ENCODE peak calls at places on chromosomes 11 and 22, in eight cellular contexts. U, Z, X, A, Q, S, I and Y are unnamed samples.
A peak's percentile ranks its signal among the peaks of the same experiment; 100 is the strongest.

GRCh38 chr11:60168306-60168705 is 14.6 kb downstream of the MS4A6A start:
- DNase-seq in Z (no peak), I (no peak), U (no peak), A (no peak), S (no peak), Q (no peak), X (no peak), Y (no peak)

GRCh38 chr22:49129736-49130135 is 697.9 kb downstream of the BRD1 start:
- DNase-seq in U (no peak), Z (no peak), I (no peak), S (no peak), A (no peak), Q (no peak), X (no peak), Y (no peak)

GRCh38 chr11:12235549-12235944 is 125.2 kb downstream of the MICAL2 start:
- DNase-seq in Z (no peak), X (no peak), A (no peak), U (no peak), Q (no peak), S (peak; percentile 43), I (no peak), Y (peak; percentile 60)

GRCh38 chr11:122642472-122642922 is 13.0 kb upstream of the UBASH3B start:
- DNase-seq in A (peak; percentile 65), I (no peak), X (no peak), Z (no peak), S (no peak), Q (no peak), U (peak; percentile 82), Y (no peak)

GRCh38 chr11:10004526-10005113 is 289.4 kb downstream of the SBF2 start:
- DNase-seq in I (no peak), U (no peak), Z (no peak), S (no peak), X (no peak), A (no peak), Q (no peak), Y (no peak)

GRCh38 chr22:27185903-27186302 is 528.5 kb downstream of the MIAT start:
- DNase-seq in A (no peak), I (no peak), U (no peak), S (no peak), Z (peak; percentile 53), X (no peak), Q (no peak), Y (no peak)

GRCh38 chr22:48750826-48751440 is 1076.7 kb downstream of the BRD1 start:
- DNase-seq in I (peak; percentile 3), S (no peak), A (no peak), Q (no peak), X (no peak), U (no peak), Z (peak; percentile 59), Y (no peak)

GRCh38 chr11:121688860-121689614 is 236.3 kb upstream of the SORL1-AS1 start:
- DNase-seq in I (no peak), Q (no peak), U (no peak), S (no peak), X (no peak), A (peak; percentile 79), Z (no peak), Y (no peak)

GRCh38 chr22:46100401-46101105 is 49.8 kb upstream of the PPARA start:
- DNase-seq in Z (no peak), Q (no peak), X (no peak), S (no peak), U (no peak), I (no peak), A (no peak), Y (no peak)

GRCh38 chr11:34358258-34358665 is 452 bp upstream of the ABTB2 start:
- DNase-seq in X (peak; percentile 60), Z (no peak), I (peak; percentile 41), Q (no peak), A (peak; percentile 65), U (peak; percentile 71), S (peak; percentile 74), Y (peak; percentile 86)

GRCh38 chr11:67292671-67293070 is 3.6 kb downstream of the ANKRD13D start:
- DNase-seq in I (no peak), Z (no peak), A (no peak), X (no peak), S (no peak), Q (no peak), U (no peak), Y (no peak)

GRCh38 chr11:16788141-16789060 is 50.0 kb downstream of the C11orf58 start:
- DNase-seq in U (peak; percentile 70), Z (no peak), S (peak; percentile 40), X (no peak), Q (peak; percentile 41), A (peak; percentile 75), I (peak; percentile 67), Y (peak; percentile 65)

GRCh38 chr11:69302447-69302846 is 8.5 kb downstream of the MYEOV start:
- DNase-seq in I (no peak), Z (no peak), Q (no peak), S (no peak), A (no peak), U (no peak), X (no peak), Y (no peak)

GRCh38 chr11:69301491-69302401 is 7.8 kb downstream of the MYEOV start:
- DNase-seq in A (peak; percentile 95), Q (no peak), S (no peak), X (peak; percentile 50), I (no peak), Z (peak; percentile 72), U (peak; percentile 98), Y (peak; percentile 82)

GRCh38 chr11:69300124-69301032 is 6.4 kb downstream of the MYEOV start:
- DNase-seq in Z (peak; percentile 79), U (no peak), A (no peak), Q (no peak), S (no peak), I (no peak), X (no peak), Y (peak; percentile 80)

GRCh38 chr11:69299572-69299971 is 5.6 kb downstream of the MYEOV start:
- DNase-seq in I (no peak), U (no peak), S (no peak), Z (peak; percentile 74), Q (no peak), A (no peak), X (no peak), Y (no peak)

GRCh38 chr11:69301033-69301490 is 7.1 kb downstream of the MYEOV start:
- DNase-seq in X (no peak), I (no peak), Z (no peak), Q (no peak), S (no peak), A (no peak), U (no peak), Y (no peak)
- TF ChIP-seq POLR2A in X (no peak), I (no peak), Z (no peak), Q (no peak), S (no peak), A (no peak), U (no peak), Y (no peak)

GRCh38 chr22:50695421-50696250 is 23.0 kb downstream of the SHANK3 start:
- DNase-seq in I (no peak), A (no peak), Z (peak; percentile 70), S (no peak), X (peak; percentile 75), U (no peak), Q (no peak), Y (no peak)

GRCh38 chr22:50696251-50696798 is 23.7 kb downstream of the SHANK3 start:
- DNase-seq in Z (peak; percentile 76), S (no peak), I (no peak), A (no peak), U (no peak), Q (no peak), X (no peak), Y (no peak)

GRCh38 chr22:50697667-50698506 is 25.3 kb downstream of the SHANK3 start:
- DNase-seq in A (no peak), S (no peak), I (no peak), U (no peak), X (no peak), Z (peak; percentile 77), Q (no peak), Y (no peak)

GRCh38 chr22:50698546-50698945 is 25.9 kb downstream of the SHANK3 start:
- DNase-seq in X (no peak), Z (peak; percentile 76), I (no peak), Q (no peak), U (no peak), A (no peak), S (no peak), Y (peak; percentile 36)

DNA sequence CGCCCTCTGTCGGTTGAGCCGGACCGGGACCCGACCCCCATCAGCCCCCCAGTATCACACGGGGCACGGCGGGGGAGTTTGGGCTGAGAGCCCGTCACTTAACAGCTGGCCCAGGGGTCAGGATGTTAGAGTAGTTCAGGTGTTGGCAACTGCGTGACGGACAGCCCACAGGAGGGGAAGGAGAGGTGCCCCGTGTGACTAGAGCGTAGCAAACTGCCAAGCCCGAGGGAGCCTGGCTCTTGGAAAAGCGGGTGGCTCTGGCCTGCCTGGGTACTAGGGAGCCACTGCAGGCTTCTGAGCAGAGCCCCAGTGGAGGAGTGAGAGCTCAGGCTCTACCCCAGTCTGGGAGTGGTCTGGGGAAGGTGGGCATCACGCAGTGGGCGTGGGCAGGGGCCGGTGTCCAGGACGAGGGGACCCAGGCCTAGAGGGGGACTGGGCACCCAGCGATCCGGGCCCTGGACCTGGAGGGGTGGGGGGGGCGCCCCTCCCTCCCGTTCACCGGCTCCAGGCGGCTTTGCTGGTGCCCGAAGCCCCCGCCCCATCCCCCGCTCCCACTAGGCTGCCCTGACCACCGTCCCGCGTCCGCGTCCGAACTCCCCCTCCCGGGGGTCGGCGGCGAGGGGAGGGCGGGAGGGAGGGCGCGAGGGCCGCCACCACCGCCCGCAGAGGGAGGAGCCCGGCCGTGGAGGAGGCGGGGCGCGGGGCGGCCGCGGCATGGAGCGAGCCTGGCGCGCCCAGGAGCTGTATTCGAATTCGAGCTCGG is 24.4 kb downstream of the SHANK3 start:
- DNase-seq in Z (peak; percentile 76), A (no peak), U (peak; percentile 31), Q (no peak), X (no peak), I (no peak), S (no peak), Y (no peak)
- H3K4me3 ChIP-seq in Z (peak overlapping the region; percentile 54), A (peak overlapping the region; percentile 54), U (peak overlapping the region; percentile 66), Q (peak overlapping the region; percentile 35), X (peak overlapping the region; percentile 40), I (peak overlapping the region; percentile 35), S (peak overlapping the region; percentile 26), Y (no peak overlapping the region)

GRCh38 chr11:95790123-95790932 is at the start of gene CEP57:
- DNase-seq in A (peak; percentile 97), I (peak; percentile 97), U (peak; percentile 78), Q (peak; percentile 90), Z (peak; percentile 98), S (peak; percentile 95), X (peak; percentile 96), Y (peak; percentile 99)
- TF ChIP-seq POLR2A in A (peak; percentile 73), I (peak; percentile 47), U (peak; percentile 34), Q (peak; percentile 78), Z (peak; percentile 54), S (peak; percentile 73), X (peak; percentile 64), Y (peak; percentile 97)

DNA sequence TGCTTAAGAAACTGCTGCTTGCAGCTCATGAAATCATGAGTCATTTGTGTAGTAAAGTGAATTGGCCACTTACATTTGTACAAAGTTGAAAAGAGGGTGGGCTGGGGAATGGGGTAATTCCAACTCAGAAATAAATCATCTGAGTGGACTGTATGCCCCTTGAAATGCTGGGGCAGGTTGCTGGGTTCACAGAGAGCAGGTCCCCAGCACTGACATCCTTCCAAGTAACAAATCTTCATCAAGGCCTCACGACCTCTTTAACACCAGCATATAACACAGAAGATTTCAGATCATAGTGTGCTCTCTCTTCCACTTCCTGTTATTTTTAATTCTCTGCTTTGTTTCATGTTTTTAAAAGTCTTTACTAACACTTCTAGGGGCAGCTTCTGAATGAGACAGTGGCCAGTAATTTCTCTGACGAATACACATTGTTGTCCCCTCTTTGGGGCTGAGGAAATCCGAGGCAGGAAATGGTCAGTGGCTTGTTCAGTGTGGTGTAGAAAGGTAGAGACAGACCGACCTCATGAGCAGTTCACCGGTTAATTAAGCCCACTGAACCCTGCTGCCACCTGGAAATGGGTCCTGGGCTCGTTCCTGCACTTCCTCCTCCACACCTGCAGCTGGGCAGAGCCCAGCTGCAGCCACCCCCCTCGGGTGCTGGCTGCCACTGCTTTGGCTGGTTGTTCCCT is 127.8 kb downstream of the MAML2 start:
- DNase-seq in A (no peak), Z (no peak), U (no peak), I (no peak), Q (no peak), S (no peak), X (no peak), Y (peak; percentile 72)
- H3K4me3 ChIP-seq in A (no peak overlapping the region), Z (no peak overlapping the region), U (no peak overlapping the region), I (no peak overlapping the region), Q (no peak overlapping the region), S (no peak overlapping the region), X (no peak overlapping the region), Y (no peak overlapping the region)